ENCODE peak calls at places on chromosomes 12 and 14, in five cellular contexts. C is H9, S is foreskin keratinocyte, Z is left ventricle myocardium inferior, J is adrenal gland. X is an unnamed sample.

GRCh38 chr14:58864751-58865519 is 227.2 kb downstream of the DACT1 start:
- DNase-seq in C (no peak), S (peak; percentile 59), Z (no peak), J (no peak), X (no peak)

GRCh38 chr12:116556964-116557706 is 2.0 kb upstream of the MAP1LC3B2 start:
- DNase-seq in C (no peak), S (no peak), Z (no peak), J (no peak), X (no peak)

GRCh38 chr12:41234672-41235071 is 46.6 kb downstream of the PDZRN4 start:
- DNase-seq in C (no peak), S (no peak), Z (no peak), J (no peak), X (no peak)

GRCh38 chr12:86137936-86138335 is 118.3 kb downstream of the MGAT4C start:
- DNase-seq in C (no peak), S (peak; percentile 97), Z (no peak), J (no peak), X (peak; percentile 16)

GRCh38 chr12:113874999-113875561 is 91.0 kb downstream of the RBM19 start:
- DNase-seq in C (no peak), S (no peak), Z (no peak), J (no peak), X (no peak)

GRCh38 chr14:99055019-99055418 is 217.0 kb downstream of the BCL11B start:
- DNase-seq in C (no peak), S (peak; percentile 75), Z (no peak), J (no peak), X (peak; percentile 73)

GRCh38 chr12:104456950-104457745 is 400 bp downstream of the CHST11 start:
- DNase-seq in C (peak; percentile 71), S (peak; percentile 78), Z (peak; percentile 64), J (peak; percentile 72), X (no peak)

GRCh38 chr14:31229009-31229408 is 21.4 kb upstream of the HECTD1 start:
- DNase-seq in C (no peak), S (no peak), Z (no peak), J (no peak), X (no peak)

GRCh38 chr12:46771268-46771837 is 54.4 kb downstream of the SLC38A4 start:
- DNase-seq in C (no peak), S (peak; percentile 28), Z (no peak), J (no peak), X (no peak)

DNA sequence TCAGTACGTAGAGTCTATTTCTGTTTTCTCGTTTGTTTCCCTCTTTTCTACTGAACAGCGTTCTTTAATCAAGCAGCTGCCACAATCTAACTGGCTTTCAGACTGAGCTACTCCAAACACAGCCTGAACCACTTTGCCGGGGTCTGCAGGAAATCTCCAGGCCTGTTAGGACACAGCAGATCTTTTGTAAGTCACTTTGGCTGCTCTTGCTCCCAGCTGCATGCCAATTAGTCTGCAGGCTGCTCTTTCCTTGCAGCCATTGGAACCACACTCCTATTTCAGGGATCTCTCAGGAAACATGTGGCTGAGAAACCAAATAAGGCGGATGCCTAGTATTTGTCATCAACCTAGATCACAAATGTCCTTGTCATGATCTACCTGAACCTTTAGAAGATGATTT is 73.6 kb downstream of the TMTC1 start:
- DNase-seq in C (peak; percentile 82), S (no peak), Z (peak; percentile 39), J (no peak), X (no peak)
- H3K27ac ChIP-seq in C (peak overlapping the region; percentile 37), S (no peak overlapping the region), Z (peak overlapping the region; percentile 75), J (no peak overlapping the region), X (no peak overlapping the region)

GRCh38 chr14:80959448-80960006 is 4.1 kb downstream of the TSHR start:
- DNase-seq in C (no peak), S (no peak), Z (no peak), J (peak; percentile 21), X (no peak)

GRCh38 chr14:80965041-80965440 is 9.6 kb downstream of the TSHR start:
- DNase-seq in C (no peak), S (no peak), Z (no peak), J (no peak), X (no peak)
- H3K27ac ChIP-seq in C (no peak overlapping the region), S (no peak overlapping the region), Z (no peak overlapping the region), J (no peak overlapping the region), X (no peak overlapping the region)

GRCh38 chr12:90399317-90399716 is 555.7 kb downstream of the CCER1 start:
- DNase-seq in C (no peak), S (no peak), Z (no peak), J (no peak), X (no peak)
- H3K27ac ChIP-seq in C (no peak overlapping the region), S (no peak overlapping the region), Z (no peak overlapping the region), J (no peak overlapping the region), X (no peak overlapping the region)

GRCh38 chr12:75945581-75945980 is 86.0 kb downstream of the PHLDA1 start:
- DNase-seq in C (no peak), S (no peak), Z (no peak), J (no peak), X (no peak)
- H3K27ac ChIP-seq in C (peak overlapping the region; percentile 97), S (peak overlapping the region; percentile 30), Z (no peak overlapping the region), J (no peak overlapping the region), X (peak overlapping the region; percentile 100)

GRCh38 chr12:54040148-54040494 is 7.3 kb downstream of the HOXC5 start:
- DNase-seq in C (no peak), S (no peak), Z (no peak), J (no peak), X (no peak)

GRCh38 chr12:54038260-54038759 is 5.5 kb downstream of the HOXC5 start:
- DNase-seq in C (no peak), S (no peak), Z (no peak), J (no peak), X (no peak)

GRCh38 chr12:54038760-54039414 is 6.0 kb downstream of the HOXC5 start:
- DNase-seq in C (no peak), S (peak; percentile 59), Z (no peak), J (no peak), X (peak; percentile 20)

GRCh38 chr12:54040648-54041047 is 7.8 kb downstream of the HOXC5 start:
- DNase-seq in C (no peak), S (no peak), Z (no peak), J (no peak), X (no peak)

DNA sequence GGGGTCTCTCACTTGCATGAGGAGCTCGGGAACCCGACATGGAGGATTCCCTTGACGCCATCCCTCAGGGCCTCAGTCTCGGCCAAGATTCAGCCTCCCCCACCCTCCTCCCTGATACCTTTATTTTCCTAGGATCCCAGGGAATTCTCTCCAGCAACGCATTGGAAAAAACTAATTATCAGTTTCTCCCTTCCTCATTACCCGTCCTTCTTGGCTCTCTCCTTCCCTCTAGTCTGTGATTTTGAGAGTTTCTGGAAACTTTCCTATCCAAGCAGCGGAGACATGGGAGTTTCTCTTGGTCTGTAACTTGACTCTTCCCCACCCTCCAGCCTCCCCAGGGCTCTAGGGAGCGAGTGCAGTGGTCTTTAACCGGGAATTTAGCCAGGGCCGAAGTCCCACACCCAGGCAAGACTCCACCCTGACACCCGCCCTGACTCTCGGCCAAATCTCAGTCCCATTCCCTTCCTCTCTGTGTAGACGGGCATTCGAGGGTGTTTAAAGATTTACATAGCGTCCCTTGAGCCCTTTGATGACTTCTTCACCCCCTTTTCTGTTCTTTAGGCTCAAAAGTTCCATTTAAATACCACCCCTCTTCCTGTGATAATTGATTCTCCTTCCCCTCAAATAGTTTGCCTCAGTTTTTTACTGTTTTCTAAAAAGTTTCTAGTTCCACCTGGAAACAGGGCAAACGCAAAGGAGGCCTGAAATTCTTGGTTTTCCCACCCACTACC is 6.7 kb downstream of the HOXC5 start:
- DNase-seq in C (no peak), S (no peak), Z (no peak), J (no peak), X (no peak)
- H3K27ac ChIP-seq in C (no peak overlapping the region), S (no peak overlapping the region), Z (no peak overlapping the region), J (no peak overlapping the region), X (no peak overlapping the region)

DNA sequence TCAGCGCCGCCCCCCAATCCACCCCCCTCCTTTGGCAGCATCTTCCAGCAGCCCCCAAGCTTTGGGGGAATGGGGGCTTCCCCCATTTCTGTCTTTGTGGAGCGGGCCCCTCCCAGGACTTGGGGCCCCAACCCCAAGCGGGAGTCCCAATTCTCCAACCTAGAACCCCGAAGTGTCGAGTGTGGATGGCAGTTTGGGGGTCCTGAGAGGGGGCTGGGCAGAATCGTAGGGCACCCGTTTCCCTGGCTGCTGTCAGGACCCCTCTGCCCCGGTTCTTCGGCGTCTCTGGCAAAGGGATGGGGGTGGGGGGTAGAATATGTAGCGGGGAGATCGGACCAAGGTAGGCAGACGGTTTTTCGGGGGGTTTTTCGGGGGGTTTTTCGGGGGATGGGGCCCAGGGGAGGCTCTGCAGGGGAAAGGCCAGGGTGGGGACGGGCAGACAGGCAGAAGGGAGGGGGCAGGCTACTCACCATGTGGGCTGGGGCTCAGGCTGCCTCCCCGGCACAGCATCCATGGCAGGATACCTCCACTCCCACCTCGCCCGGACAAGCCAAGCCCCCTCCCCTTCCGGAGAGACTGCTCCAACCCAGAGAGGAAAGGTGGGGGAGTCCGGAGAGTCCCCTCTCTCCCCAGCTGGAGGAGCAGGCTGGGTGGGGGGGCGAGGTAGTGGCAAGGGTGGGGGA is 739 bp downstream of the JPH4 start:
- DNase-seq in C (peak; percentile 66), S (no peak), Z (no peak), J (no peak), X (no peak)
- H3K27ac ChIP-seq in C (no peak overlapping the region), S (no peak overlapping the region), Z (no peak overlapping the region), J (no peak overlapping the region), X (no peak overlapping the region)

GRCh38 chr14:104326848-104327247 is 188.5 kb downstream of the KIF26A start:
- DNase-seq in C (peak; percentile 10), S (no peak), Z (no peak), J (no peak), X (no peak)

GRCh38 chr14:104332634-104333270 is 194.4 kb downstream of the KIF26A start:
- DNase-seq in C (no peak), S (no peak), Z (no peak), J (no peak), X (no peak)

GRCh38 chr14:104328607-104329006 is 190.2 kb downstream of the KIF26A start:
- DNase-seq in C (no peak), S (no peak), Z (no peak), J (no peak), X (no peak)

GRCh38 chr14:104331871-104332605 is 193.7 kb downstream of the KIF26A start:
- DNase-seq in C (no peak), S (no peak), Z (no peak), J (no peak), X (no peak)

DNA sequence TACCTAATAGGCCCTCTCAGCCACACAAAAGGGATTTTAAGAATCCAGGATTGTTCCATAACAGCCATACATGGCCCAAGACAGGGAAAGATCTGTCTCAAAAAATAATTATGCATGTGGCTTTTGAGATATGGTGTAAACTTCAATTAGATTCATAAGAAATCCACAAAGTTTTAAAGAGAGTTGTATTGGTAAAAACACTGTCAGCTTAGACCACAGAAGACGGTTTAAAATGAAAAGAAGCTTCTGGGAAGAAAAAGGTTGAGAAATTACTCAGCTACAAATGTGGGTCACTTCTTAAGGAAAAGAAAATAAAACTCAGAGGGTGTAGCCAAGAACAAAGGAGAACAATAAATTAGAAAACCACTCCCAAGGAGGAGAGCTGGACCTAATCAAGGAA is 191.4 kb downstream of the KIF26A start:
- DNase-seq in C (no peak), S (no peak), Z (no peak), J (no peak), X (no peak)
- H3K27ac ChIP-seq in C (no peak overlapping the region), S (no peak overlapping the region), Z (no peak overlapping the region), J (no peak overlapping the region), X (no peak overlapping the region)

GRCh38 chr14:104432611-104433231 is 146.8 kb upstream of the C14orf180 start:
- DNase-seq in C (peak; percentile 27), S (no peak), Z (no peak), J (no peak), X (no peak)
- H3K27ac ChIP-seq in C (no peak overlapping the region), S (no peak overlapping the region), Z (no peak overlapping the region), J (no peak overlapping the region), X (no peak overlapping the region)

GRCh38 chr14:75127903-75128595 is 1.2 kb upstream of the NEK9 start:
- DNase-seq in C (no peak), S (no peak), Z (no peak), J (no peak), X (no peak)
- H3K27ac ChIP-seq in C (no peak overlapping the region), S (peak overlapping the region; percentile 85), Z (peak overlapping the region; percentile 94), J (peak overlapping the region; percentile 87), X (peak overlapping the region; percentile 94)

X was measured in epithelial cell of prostate.